ENCODE peak calls at places on chromosomes 12 and 14, in eight cellular contexts. T is GM12878; W is endodermal cell; S is CD8-positive, alpha-beta memory T cell; H is fibroblast of lung; N is A549; R is H1; B is effector memory CD4-positive, alpha-beta T cell. D is an unnamed sample.

GRCh38 chr14:68208218-68208617 is 388.6 kb downstream of the RAD51B start:
- DNase-seq in H (peak; percentile 70), N (no peak), W (no peak), T (no peak), S (no peak), R (no peak), B (no peak), D (peak; percentile 72)

GRCh38 chr12:132352896-132353800 is 23.8 kb upstream of the GALNT9 start:
- DNase-seq in R (no peak), N (no peak), W (no peak), B (no peak), H (no peak), T (no peak), S (no peak), D (no peak)

GRCh38 chr12:125773033-125773432 is 707.8 kb downstream of the AACS start:
- DNase-seq in N (peak; percentile 75), R (peak; percentile 82), H (peak; percentile 8), W (peak; percentile 91), B (no peak), S (no peak), T (no peak), D (no peak)

GRCh38 chr14:60805881-60806569 is 71.5 kb downstream of the MNAT1 start:
- DNase-seq in N (no peak), T (no peak), H (peak; percentile 73), B (no peak), S (no peak), W (no peak), R (no peak), D (peak; percentile 42)

GRCh38 chr14:76715927-76716200 is 45.4 kb upstream of the VASH1 start:
- DNase-seq in W (no peak), B (no peak), S (no peak), N (no peak), R (peak; percentile 13), H (no peak), T (no peak), D (no peak)

GRCh38 chr14:77478029-77478428 is 20.1 kb downstream of the AHSA1 start:
- DNase-seq in T (no peak), R (no peak), S (no peak), W (no peak), N (no peak), H (no peak), B (no peak), D (no peak)

GRCh38 chr14:24565766-24566165 is 10.3 kb downstream of the CTSG start:
- DNase-seq in R (no peak), T (no peak), B (no peak), H (no peak), N (no peak), W (no peak), S (no peak), D (no peak)

GRCh38 chr12:93098077-93098476 is 169.0 kb upstream of the EEA1 start:
- DNase-seq in S (peak; percentile 49), H (no peak), N (peak; percentile 71), R (peak; percentile 67), B (peak; percentile 50), W (peak; percentile 88), T (peak; percentile 51), D (peak; percentile 4)

GRCh38 chr12:14986449-14986848 is 13.6 kb downstream of the PDE6H start:
- DNase-seq in H (no peak), R (no peak), T (no peak), B (no peak), S (no peak), W (no peak), N (no peak), D (no peak)

GRCh38 chr14:78970677-78971076 is 800.5 kb downstream of the NRXN3 start:
- DNase-seq in N (no peak), T (no peak), W (no peak), H (peak; percentile 57), S (no peak), R (no peak), B (no peak), D (no peak)

GRCh38 chr12:104641862-104642261 is 185.1 kb downstream of the CHST11 start:
- DNase-seq in T (peak; percentile 79), S (no peak), H (no peak), N (no peak), W (no peak), B (no peak), R (no peak), D (no peak)

GRCh38 chr14:65412881-65413738 is 580 bp downstream of the FUT8 start:
- DNase-seq in T (no peak), H (peak; percentile 76), B (peak; percentile 61), N (peak; percentile 77), R (peak; percentile 82), W (peak; percentile 82), S (peak; percentile 57), D (peak; percentile 88)

GRCh38 chr12:80044694-80045046 is 54.7 kb upstream of the OTOGL start:
- DNase-seq in H (peak; percentile 94), W (no peak), B (no peak), R (no peak), S (no peak), N (no peak), T (no peak), D (peak; percentile 72)

GRCh38 chr14:98138666-98139065 is 1133.3 kb downstream of the BCL11B start:
- DNase-seq in B (peak; percentile 50), H (peak; percentile 24), W (peak; percentile 83), R (peak; percentile 76), N (peak; percentile 30), S (peak; percentile 52), T (no peak), D (no peak)

GRCh38 chr12:7197846-7198245 is 8.4 kb downstream of the PEX5 start:
- DNase-seq in N (no peak), T (no peak), H (no peak), S (no peak), R (no peak), W (no peak), B (no peak), D (no peak)

GRCh38 chr12:73220951-73221350 is 948.8 kb downstream of the TRHDE start:
- DNase-seq in N (no peak), S (no peak), W (no peak), B (no peak), R (no peak), T (no peak), H (no peak), D (no peak)

GRCh38 chr12:31560516-31560915 is 30.4 kb downstream of the DENND5B start:
- DNase-seq in B (no peak), T (no peak), N (no peak), S (no peak), W (no peak), R (no peak), H (no peak), D (no peak)
- H3K4me3 ChIP-seq in B (no peak overlapping the region), T (no peak overlapping the region), N (no peak overlapping the region), S (no peak overlapping the region), W (no peak overlapping the region), R (no peak overlapping the region), H (no peak overlapping the region), D (no peak overlapping the region)

GRCh38 chr14:91367173-91368171 is 50.1 kb downstream of the CCDC88C start:
- DNase-seq in N (peak; percentile 22), R (no peak), B (peak; percentile 78), H (peak; percentile 97), T (peak; percentile 82), W (no peak), S (peak; percentile 72), D (peak; percentile 88)
- H3K27ac ChIP-seq in N (no peak overlapping the region), R (peak overlapping the region; percentile 29), B (peak overlapping the region; percentile 85), H (no peak overlapping the region), T (peak overlapping the region; percentile 85), W (peak overlapping the region; percentile 16), S (peak overlapping the region; percentile 40), D (no peak overlapping the region)

GRCh38 chr14:91265404-91265803 is 20.9 kb upstream of the GPR68 start:
- DNase-seq in B (no peak), T (no peak), W (no peak), S (no peak), R (no peak), H (no peak), N (no peak), D (no peak)

GRCh38 chr14:91261115-91261514 is 16.6 kb upstream of the GPR68 start:
- DNase-seq in H (no peak), T (no peak), W (no peak), S (peak; percentile 27), N (no peak), R (no peak), B (peak; percentile 23), D (no peak)

GRCh38 chr14:91261986-91262549 is 17.6 kb upstream of the GPR68 start:
- DNase-seq in B (no peak), S (no peak), H (no peak), N (no peak), W (no peak), T (no peak), R (no peak), D (no peak)

GRCh38 chr14:91263329-91263728 is 18.8 kb upstream of the GPR68 start:
- DNase-seq in N (no peak), T (no peak), W (no peak), H (no peak), R (no peak), S (no peak), B (no peak), D (no peak)

GRCh38 chr14:91264151-91265150 is 19.9 kb upstream of the GPR68 start:
- DNase-seq in T (no peak), W (peak; percentile 77), R (peak; percentile 71), B (peak; percentile 22), H (no peak), N (no peak), S (peak; percentile 22), D (peak; percentile 78)
- H3K4me3 ChIP-seq in T (no peak overlapping the region), W (peak overlapping the region; percentile 73), R (peak overlapping the region; percentile 50), B (peak overlapping the region; percentile 44), H (no peak overlapping the region), N (peak overlapping the region; percentile 36), S (peak overlapping the region; percentile 32), D (peak overlapping the region; percentile 68)

GRCh38 chr12:56230449-56231183 is 765 bp downstream of the SLC39A5 start:
- DNase-seq in B (no peak), R (no peak), T (no peak), W (no peak), S (no peak), N (no peak), H (no peak), D (peak; percentile 72)
- H3K27ac ChIP-seq in B (no peak overlapping the region), R (no peak overlapping the region), T (no peak overlapping the region), W (no peak overlapping the region), S (no peak overlapping the region), N (no peak overlapping the region), H (no peak overlapping the region), D (no peak overlapping the region)

DNA sequence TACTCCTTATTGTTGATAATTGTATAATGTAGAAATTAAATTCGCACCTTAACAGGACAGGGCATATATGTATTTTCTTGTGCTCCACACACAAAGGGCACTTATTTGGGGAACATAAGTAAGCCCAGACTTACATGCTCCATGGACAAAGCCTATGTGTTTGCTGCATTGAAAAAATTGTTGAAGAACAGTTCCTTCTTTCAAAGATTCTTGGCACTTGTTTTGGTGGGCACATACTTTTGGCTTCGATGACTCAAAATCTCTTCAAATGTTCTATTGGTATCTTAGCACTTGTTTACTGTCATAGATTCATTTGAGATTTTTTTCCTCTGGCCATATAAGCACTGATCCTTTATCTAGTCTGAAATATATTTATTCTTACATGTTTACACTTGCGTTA is 1.4 kb upstream of the MAP4K5 start:
- DNase-seq in W (no peak), N (no peak), S (no peak), H (peak; percentile 53), T (no peak), R (no peak), B (no peak), D (peak; percentile 45)
- H3K4me3 ChIP-seq in W (no peak overlapping the region), N (no peak overlapping the region), S (no peak overlapping the region), H (no peak overlapping the region), T (no peak overlapping the region), R (no peak overlapping the region), B (no peak overlapping the region), D (no peak overlapping the region)